ENCODE peak calls at places on chromosomes 2 and 18, in five cellular contexts. Y is cardiac muscle cell, C is stomach, Z is tibial nerve, W is psoas muscle. O is an unnamed sample.
A peak's percentile ranks its signal among the peaks of the same experiment; 100 is the strongest.

GRCh38 chr2:54724560-54725342 is 1.3 kb downstream of the EML6 start:
- DNase-seq in Y (no peak), C (peak; percentile 38), Z (no peak), W (peak; percentile 32), O (peak; percentile 27)

GRCh38 chr2:84969511-84970265 is 1.3 kb upstream of the KCMF1 start:
- DNase-seq in Y (peak; percentile 46), C (no peak), Z (no peak), W (no peak), O (peak; percentile 46)

GRCh38 chr2:39732492-39732891 is 46.6 kb downstream of the THUMPD2 start:
- DNase-seq in Y (peak; percentile 30), C (no peak), Z (no peak), W (no peak), O (no peak)

GRCh38 chr2:55080204-55080738 is 30.0 kb upstream of the RTN4 start:
- DNase-seq in Y (no peak), C (no peak), Z (no peak), W (no peak), O (no peak)

GRCh38 chr2:46716806-46717732 is 198.5 kb downstream of the MCFD2 start:
- DNase-seq in Y (no peak), C (no peak), Z (no peak), W (no peak), O (no peak)

GRCh38 chr2:196431957-196432356 is 207.6 kb upstream of the CCDC150 start:
- DNase-seq in Y (peak; percentile 19), C (no peak), Z (no peak), W (no peak), O (no peak)

GRCh38 chr18:66582151-66582550 is 21.7 kb downstream of the CDH19 start:
- DNase-seq in Y (no peak), C (no peak), Z (no peak), W (no peak), O (no peak)

GRCh38 chr2:128286011-128286721 is 32.5 kb downstream of the HS6ST1 start:
- DNase-seq in Y (no peak), C (no peak), Z (no peak), W (peak; percentile 17), O (no peak)

GRCh38 chr2:136363921-136364320 is 246.0 kb upstream of the CXCR4 start:
- DNase-seq in Y (peak; percentile 10), C (no peak), Z (no peak), W (no peak), O (no peak)

GRCh38 chr18:11760498-11761158 is 71.6 kb downstream of the GNAL start:
- DNase-seq in Y (no peak), C (no peak), Z (no peak), W (no peak), O (no peak)

GRCh38 chr2:101383016-101383541 is 4.2 kb downstream of the CREG2 start:
- DNase-seq in Y (no peak), C (no peak), Z (no peak), W (no peak), O (no peak)

GRCh38 chr2:27369471-27370025 is 590 bp downstream of the EIF2B4 start:
- DNase-seq in Y (peak; percentile 73), C (peak; percentile 59), Z (no peak), W (peak; percentile 71), O (no peak)

GRCh38 chr18:22193466-22193865 is 24.1 kb downstream of the GATA6 start:
- DNase-seq in Y (peak; percentile 82), C (no peak), Z (no peak), W (no peak), O (no peak)

GRCh38 chr2:46643951-46644350 is 164.6 kb downstream of the TMEM247 start:
- DNase-seq in Y (no peak), C (no peak), Z (no peak), W (no peak), O (no peak)

GRCh38 chr2:134230885-134231284 is 23.0 kb upstream of the MGAT5 start:
- DNase-seq in Y (no peak), C (no peak), Z (no peak), W (no peak), O (no peak)

GRCh38 chr2:20108655-20109396 is 57.4 kb upstream of the LAPTM4A start:
- DNase-seq in Y (no peak), C (no peak), Z (no peak), W (no peak), O (no peak)

GRCh38 chr2:70125498-70125898 is 38.2 kb downstream of the PCBP1 start:
- DNase-seq in Y (no peak), C (no peak), Z (no peak), W (no peak), O (no peak)

GRCh38 chr2:168072626-168073303 is 174.6 kb downstream of the STK39 start:
- DNase-seq in Y (no peak), C (no peak), Z (no peak), W (no peak), O (no peak)

GRCh38 chr2:207616185-207616584 is 9.0 kb downstream of the METTL21A start:
- DNase-seq in Y (peak; percentile 42), C (no peak), Z (no peak), W (no peak), O (no peak)

DNA sequence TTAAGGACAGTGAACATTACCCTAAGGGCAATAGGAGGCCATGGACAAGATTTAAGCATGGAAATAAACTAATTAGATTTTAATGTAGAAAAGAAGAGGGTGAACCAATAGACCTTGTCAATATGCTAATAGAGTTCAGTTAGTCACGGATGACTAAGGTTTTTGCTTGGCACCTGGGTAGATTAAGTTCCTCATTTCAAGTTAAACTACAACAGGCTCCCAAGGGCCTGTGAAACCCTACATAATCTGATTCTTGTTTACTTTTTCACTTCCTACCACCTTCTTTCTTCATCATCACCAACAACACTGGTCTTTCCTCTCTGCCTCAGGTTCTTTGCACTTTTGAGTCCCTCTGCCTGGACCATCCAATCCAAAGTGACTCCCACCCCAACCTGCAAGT is 14.8 kb downstream of the SP110 start:
- DNase-seq in Y (no peak), C (no peak), Z (no peak), W (no peak), O (no peak)
- H3K4me1 ChIP-seq in Y (no peaks in the 10 kb centered on the region), C (no peaks in the 10 kb centered on the region), Z (no peaks in the 10 kb centered on the region), W (no peaks in the 10 kb centered on the region), O (peaks cover 9% of the 10 kb centered on the region)

GRCh38 chr2:109277414-109277813 is 148.4 kb downstream of the SH3RF3 start:
- DNase-seq in Y (no peak), C (no peak), Z (no peak), W (no peak), O (no peak)
- H3K4me1 ChIP-seq in Y (no peaks in the 10 kb centered on the region), C (no peaks in the 10 kb centered on the region), Z (no peaks in the 10 kb centered on the region), W (peaks cover 3% of the 10 kb centered on the region), O (no peaks in the 10 kb centered on the region)

GRCh38 chr2:62305421-62306176 is 109.7 kb downstream of the B3GNT2 start:
- DNase-seq in Y (no peak), C (no peak), Z (no peak), W (no peak), O (no peak)

GRCh38 chr2:62303818-62304217 is 107.9 kb downstream of the B3GNT2 start:
- DNase-seq in Y (no peak), C (no peak), Z (no peak), W (no peak), O (no peak)

GRCh38 chr2:62306751-62307468 is 111.0 kb downstream of the B3GNT2 start:
- DNase-seq in Y (peak; percentile 31), C (peak; percentile 40), Z (no peak), W (no peak), O (no peak)

GRCh38 chr2:62302763-62303435 is 107.0 kb downstream of the B3GNT2 start:
- DNase-seq in Y (no peak), C (no peak), Z (no peak), W (no peak), O (no peak)

DNA sequence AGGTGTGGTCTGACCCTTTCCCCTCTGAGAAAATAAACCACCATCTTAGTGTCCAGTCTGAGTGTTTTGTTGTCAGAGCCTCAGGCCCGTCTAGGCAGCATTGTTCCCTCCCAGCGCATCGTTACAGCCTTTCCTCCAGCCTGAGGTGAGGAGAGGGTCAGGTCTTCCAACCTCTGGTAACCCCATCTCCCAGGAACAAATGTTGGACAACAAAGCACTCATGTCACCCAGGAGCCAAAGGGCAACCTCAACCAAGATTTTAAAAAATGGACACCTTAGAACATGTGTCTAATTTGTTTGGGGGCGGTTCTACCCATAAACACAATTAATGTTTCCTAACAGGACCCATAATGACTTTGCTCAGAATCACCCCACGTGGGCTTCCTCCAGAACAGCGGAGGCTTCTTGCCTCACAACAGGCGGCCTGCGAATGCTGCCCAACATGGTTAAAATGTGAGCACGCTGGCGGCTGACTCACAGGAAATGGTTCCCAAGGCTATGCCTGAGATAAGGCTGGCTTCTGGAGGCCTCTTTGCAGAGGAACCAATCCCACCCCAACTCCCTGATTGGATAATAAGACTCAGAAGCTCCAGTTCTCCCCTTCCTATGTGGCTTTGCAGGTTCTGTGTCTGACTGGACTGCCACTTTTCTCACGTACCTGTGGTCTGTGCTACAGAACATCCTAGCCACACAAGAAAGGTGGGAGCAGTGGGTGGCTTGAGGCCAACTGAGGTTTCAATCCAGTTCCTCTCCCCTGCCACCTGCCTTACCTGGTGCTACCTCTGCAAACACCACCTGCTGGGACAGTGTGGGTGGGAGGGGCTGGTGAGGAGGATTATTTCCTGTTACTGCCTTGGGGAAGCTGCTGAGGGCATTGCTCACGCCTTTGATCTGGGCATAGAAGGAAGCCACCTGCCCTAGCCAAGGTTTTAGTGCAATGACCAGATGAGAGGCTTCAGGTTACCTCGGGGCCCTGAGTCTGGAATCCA is 108.8 kb downstream of the B3GNT2 start:
- DNase-seq in Y (peak; percentile 98), C (peak; percentile 56), Z (no peak), W (peak; percentile 47), O (no peak)
- H3K4me1 ChIP-seq in Y (peaks cover 34% of the 10 kb centered on the region), C (peaks cover 26% of the 10 kb centered on the region), Z (no peaks in the 10 kb centered on the region), W (peaks cover 3% of the 10 kb centered on the region), O (peaks cover 86% of the 10 kb centered on the region)

GRCh38 chr2:73237168-73237567 is 3.1 kb downstream of the CCT7 start:
- DNase-seq in Y (no peak), C (no peak), Z (no peak), W (no peak), O (no peak)
- H3K4me1 ChIP-seq in Y (peaks cover 28% of the 10 kb centered on the region), C (peaks cover 20% of the 10 kb centered on the region), Z (no peaks in the 10 kb centered on the region), W (peaks cover 51% of the 10 kb centered on the region), O (peaks cover 15% of the 10 kb centered on the region)

DNA sequence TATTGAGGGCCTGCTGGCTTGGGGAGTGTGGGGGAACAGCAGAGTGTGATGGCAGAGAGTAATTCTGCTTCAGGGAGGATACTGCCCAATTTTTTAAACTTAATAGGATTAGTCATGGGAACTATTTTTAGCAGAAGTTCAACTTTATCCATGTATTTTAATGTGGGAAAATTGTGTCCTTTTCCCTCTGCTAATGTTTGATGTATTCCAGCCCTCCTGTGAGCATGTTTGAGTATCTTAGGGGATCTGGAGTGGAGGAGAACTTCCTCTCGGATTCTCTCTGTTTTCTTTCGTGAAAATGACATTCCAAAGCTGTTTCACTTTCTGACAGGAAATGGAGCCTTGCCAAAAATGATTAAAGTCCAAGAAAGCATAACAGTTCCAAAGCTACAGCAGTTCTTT is 418.4 kb upstream of the ZEB2 start:
- DNase-seq in Y (peak; percentile 94), C (no peak), Z (no peak), W (no peak), O (no peak)
- H3K4me1 ChIP-seq in Y (peaks cover 6% of the 10 kb centered on the region), C (peaks cover 6% of the 10 kb centered on the region), Z (no peaks in the 10 kb centered on the region), W (no peaks in the 10 kb centered on the region), O (no peaks in the 10 kb centered on the region)